ENCODE peak calls at places on chromosomes 16 and 17, in five cellular contexts. O is endothelial cell, Q is WTC11, Z is HFF-Myc, J is AG10803. U is an unnamed sample.

GRCh38 chr17:2218426-2218825 is 85.2 kb downstream of the SMG6 start:
- DNase-seq in J (no peak), Q (no peak), Z (no peak), O (no peak), U (peak)

GRCh38 chr17:49344914-49345313 is 17.1 kb downstream of the ZNF652 start:
- DNase-seq in J (no peak), O (no peak), Z (no peak), Q (no peak), U (no peak)

GRCh38 chr17:29215717-29216116 is 30.9 kb upstream of the CRYBA1 start:
- DNase-seq in Q (no peak), O (no peak), J (peak), Z (no peak), U (peak)

GRCh38 chr16:57510016-57510871 is 24.0 kb upstream of the DOK4 start:
- DNase-seq in Z (no peak), J (no peak), Q (no peak), O (no peak), U (no peak)

GRCh38 chr16:29198731-29199521 is 207.6 kb downstream of the NPIPB11 start:
- DNase-seq in J (no peak), O (no peak), Q (no peak), Z (no peak), U (no peak)

GRCh38 chr16:74842413-74842812 is 67.8 kb upstream of the FA2H start:
- DNase-seq in Q (no peak), O (no peak), Z (no peak), J (no peak), U (peak)

GRCh38 chr17:67500261-67500660 is 123.2 kb downstream of the PITPNC1 start:
- DNase-seq in Z (no peak), J (no peak), O (no peak), Q (no peak), U (no peak)

GRCh38 chr17:58268326-58268725 is 12.4 kb downstream of the MPO start:
- DNase-seq in J (no peak), O (no peak), Z (no peak), Q (no peak), U (no peak)

GRCh38 chr16:30992931-30993816 is 8.2 kb downstream of the HSD3B7 start:
- DNase-seq in Q (no peak), O (no peak), Z (no peak), J (no peak), U (no peak)

GRCh38 chr16:24950275-24950674 is 64.9 kb downstream of the ARHGAP17 start:
- DNase-seq in Z (no peak), Q (no peak), O (no peak), J (peak), U (no peak)

GRCh38 chr16:26729917-26730541 is 336.7 kb upstream of the C16orf82 start:
- DNase-seq in Q (no peak), Z (no peak), O (no peak), J (peak), U (no peak)

GRCh38 chr17:17042851-17043667 is 802 bp downstream of the MPRIP start:
- DNase-seq in Z (no peak), Q (no peak), J (peak), O (peak), U (peak)

GRCh38 chr16:28876016-28876659 is 2.1 kb upstream of the ATP2A1 start:
- DNase-seq in Q (no peak), J (no peak), Z (no peak), O (no peak), U (no peak)

GRCh38 chr16:9115277-9115676 is 23.8 kb downstream of the HAPSTR1 start:
- DNase-seq in Q (no peak), J (no peak), Z (no peak), O (no peak), U (peak)

GRCh38 chr17:58343131-58343530 is 8.9 kb downstream of the SUPT4H1 start:
- DNase-seq in Q (no peak), J (no peak), O (no peak), Z (no peak), U (no peak)

GRCh38 chr16:14238756-14239155 is 167.6 kb downstream of the MRTFB start:
- DNase-seq in Q (no peak), O (no peak), J (no peak), Z (no peak), U (no peak)

GRCh38 chr16:63008688-63009087 is 972.5 kb upstream of the CDH8 start:
- DNase-seq in Q (no peak), O (no peak), Z (no peak), J (no peak), U (no peak)

GRCh38 chr17:37465058-37465616 is 24.6 kb upstream of the DUSP14 start:
- DNase-seq in J (peak), Z (no peak), O (no peak), Q (no peak), U (peak)

GRCh38 chr16:82016268-82016667 is 5.0 kb upstream of the SDR42E1 start:
- DNase-seq in Q (no peak), Z (no peak), O (peak), J (peak), U (peak)

GRCh38 chr17:15900871-15901270 is 44.1 kb upstream of the ADORA2B start:
- DNase-seq in Z (no peak), O (no peak), J (no peak), Q (no peak), U (no peak)

GRCh38 chr17:32503251-32504165 is 16.7 kb downstream of the CDK5R1 start:
- DNase-seq in Z (no peak), J (no peak), Q (no peak), O (no peak), U (peak)

GRCh38 chr17:61065263-61065773 is 334.3 kb upstream of the TBX2 start:
- DNase-seq in O (no peak), J (peak), Z (no peak), Q (no peak), U (no peak)

GRCh38 chr16:57667526-57668258 is 414 bp upstream of the ADGRG3 start:
- DNase-seq in O (no peak), J (no peak), Q (peak), Z (no peak), U (no peak)

GRCh38 chr16:66227766-66228530 is 138.5 kb upstream of the CDH5 start:
- DNase-seq in Z (no peak), J (no peak), Q (no peak), O (no peak), U (no peak)

GRCh38 chr16:83117810-83118209 is 491.0 kb downstream of the CDH13 start:
- DNase-seq in O (no peak), Q (no peak), J (peak), Z (no peak), U (no peak)

GRCh38 chr17:38730526-38731379 is 612 bp downstream of the CISD3 start:
- DNase-seq in Z (no peak), Q (peak), O (no peak), J (peak), U (peak)

GRCh38 chr17:68248199-68248825 is 469 bp downstream of the AMZ2 start:
- DNase-seq in Q (no peak), J (peak), O (no peak), Z (no peak), U (peak)

GRCh38 chr16:23324727-23325126 is 22.6 kb downstream of the SCNN1B start:
- DNase-seq in Q (no peak), J (no peak), O (no peak), Z (no peak), U (no peak)

GRCh38 chr16:71406316-71406715 is 35.5 kb downstream of the TLE7 start:
- DNase-seq in Q (no peak), Z (no peak), O (no peak), J (no peak), U (no peak)

GRCh38 chr16:84138824-84139627 is 6.0 kb downstream of the HSDL1 start:
- DNase-seq in Q (no peak), Z (no peak), O (no peak), J (peak), U (no peak)

GRCh38 chr17:46943511-46944393 is 20.8 kb downstream of the GOSR2 start:
- DNase-seq in O (no peak), J (no peak), Q (peak), Z (no peak), U (no peak)

GRCh38 chr16:82832861-82833260 is 206.1 kb downstream of the CDH13 start:
- DNase-seq in J (peak), Z (peak), Q (no peak), O (no peak), U (no peak)

GRCh38 chr17:27530791-27531391 is 74.6 kb downstream of the KSR1 start:
- DNase-seq in Q (no peak), J (peak), Z (no peak), O (no peak), U (no peak)

GRCh38 chr17:37708616-37709212 is 36.1 kb downstream of the HNF1B start:
- DNase-seq in Z (no peak), O (no peak), J (no peak), Q (no peak), U (peak)

DNA sequence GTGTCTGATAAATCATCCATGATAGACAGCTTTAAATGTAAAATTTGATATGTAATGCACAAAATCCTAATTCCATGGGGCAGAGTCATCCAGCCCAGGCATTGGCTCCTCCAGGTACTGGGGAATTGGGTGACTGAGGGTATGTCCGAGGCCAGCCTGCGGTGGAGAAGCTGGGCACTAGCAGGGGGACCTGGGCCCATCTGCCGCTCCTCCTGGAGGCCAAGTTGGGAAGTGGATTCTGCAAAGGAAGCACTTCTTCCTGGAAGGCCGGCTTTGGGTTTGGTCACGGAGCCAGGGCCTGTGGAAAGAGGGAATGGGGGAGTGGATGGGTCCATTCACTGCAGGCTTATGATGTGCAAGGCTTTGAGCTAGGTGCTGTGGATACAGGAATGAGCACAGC is 85.8 kb downstream of the GNAO1 start:
- DNase-seq in O (peak), J (no peak), Q (peak), Z (no peak), U (no peak)
- TF ChIP-seq CTCF in O (peak), J (peak), Q (peak), Z (peak), U (peak)

GRCh38 chr16:49419016-49419415 is 45.4 kb downstream of the C16orf78 start:
- DNase-seq in O (no peak), Q (no peak), Z (no peak), J (no peak), U (no peak)

GRCh38 chr16:49416276-49416675 is 42.7 kb downstream of the C16orf78 start:
- DNase-seq in J (no peak), Z (no peak), O (no peak), Q (no peak), U (no peak)

GRCh38 chr16:49414651-49415050 is 41.0 kb downstream of the C16orf78 start:
- DNase-seq in Q (no peak), O (no peak), J (no peak), Z (no peak), U (no peak)

GRCh38 chr16:49415083-49415482 is 41.5 kb downstream of the C16orf78 start:
- DNase-seq in Z (no peak), J (no peak), Q (no peak), O (no peak), U (no peak)

GRCh38 chr16:49417354-49417753 is 43.8 kb downstream of the C16orf78 start:
- DNase-seq in O (no peak), J (no peak), Q (no peak), Z (no peak), U (no peak)
- TF ChIP-seq CTCF in O (no peak), J (no peak), Q (no peak), Z (no peak), U (no peak)

DNA sequence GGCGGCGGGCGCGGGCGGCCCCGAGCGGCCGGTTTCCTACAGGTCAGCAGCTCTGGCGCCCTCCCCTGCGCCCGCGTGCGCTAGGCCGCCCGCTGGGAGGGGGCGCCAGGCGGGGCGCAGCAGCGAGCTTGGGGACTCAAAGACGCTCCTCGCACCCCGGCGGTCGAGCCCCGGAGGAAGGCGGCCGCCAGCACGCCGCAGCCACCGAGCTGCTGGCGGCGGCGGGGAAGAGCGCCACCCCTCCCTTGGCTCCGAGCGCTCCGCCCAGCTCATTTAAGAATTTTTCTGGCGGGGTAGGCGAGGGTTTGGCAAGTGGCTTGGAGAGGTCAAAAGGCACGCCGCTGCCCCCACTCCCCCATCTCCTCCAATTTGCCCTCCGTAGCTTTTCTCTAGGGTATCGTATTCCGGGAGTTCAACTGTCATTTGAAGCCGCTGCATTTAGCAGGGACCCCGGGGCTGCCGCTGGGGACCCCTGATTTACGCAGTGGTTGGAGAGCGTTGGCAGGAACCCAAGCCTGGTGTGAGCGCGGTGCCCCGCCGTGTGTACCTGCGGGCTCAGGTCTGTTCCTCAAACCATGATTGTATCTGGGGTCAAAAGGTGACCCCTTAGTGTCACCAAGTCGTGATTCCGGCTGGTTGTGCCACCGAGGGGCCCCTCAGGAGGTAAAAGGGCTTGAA is 59.5 kb upstream of the GSE1 start:
- DNase-seq in O (no peak), Z (no peak), Q (peak), J (peak), U (no peak)
- TF ChIP-seq CTCF in O (no peak), Z (peak), Q (no peak), J (no peak), U (peak)

DNA sequence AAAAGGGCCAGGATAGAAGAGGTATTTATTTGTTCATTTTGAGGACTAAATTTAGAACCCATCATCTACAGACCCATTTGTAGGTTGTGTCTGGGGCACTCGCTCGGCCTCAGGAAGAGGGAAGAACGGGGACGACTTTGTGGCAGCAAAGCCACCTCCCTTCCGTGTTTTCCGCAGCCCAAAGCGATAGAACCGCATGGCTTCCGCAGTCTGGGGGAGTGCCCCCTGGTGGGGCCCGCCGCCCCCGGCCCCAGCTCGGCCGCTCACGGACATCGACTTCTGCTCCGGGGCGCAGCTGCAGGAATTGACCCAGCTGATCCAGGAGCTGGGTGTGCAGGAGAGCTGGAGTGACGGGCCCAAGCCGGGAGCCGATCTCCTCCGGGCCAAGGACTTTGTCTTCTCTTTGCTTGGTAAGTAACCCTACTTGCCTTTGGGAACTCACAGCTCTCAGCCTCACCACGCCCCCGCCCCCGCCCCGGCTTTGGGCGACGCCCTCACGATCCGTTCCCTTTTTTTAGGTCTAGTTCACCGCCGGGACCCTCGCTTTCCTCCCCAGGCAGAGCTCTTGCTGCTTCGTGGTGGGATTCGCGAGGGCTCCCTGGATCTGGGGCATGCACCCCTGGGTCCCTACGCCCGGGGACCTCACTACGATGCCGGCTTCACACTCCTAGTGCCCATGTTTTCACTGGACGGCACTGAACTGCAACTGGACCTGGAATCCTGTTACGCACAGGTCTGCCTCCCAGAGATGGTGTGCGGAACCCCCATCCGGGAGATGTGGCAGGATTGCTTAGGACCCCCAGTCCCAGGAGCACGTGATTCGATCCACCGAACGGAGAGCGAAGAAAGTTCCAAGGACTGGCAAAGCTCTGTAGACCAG is 681 bp downstream of the TMEM102 start:
- DNase-seq in Q (peak), O (peak), Z (no peak), J (no peak), U (peak)
- TF ChIP-seq CTCF in Q (no peak), O (peak), Z (peak), J (no peak), U (peak)

U was measured in bronchial epithelial cell.